ENCODE peak calls at places on chromosomes 7 and 10, in ten cellular contexts. A is SJCRH30; O is heart left ventricle; H is CD8-positive, alpha-beta T cell; C is breast epithelium; M is neuronal stem cell; P is brain microvascular endothelial cell; B is upper lobe of right lung; U is transverse colon; Q is tibial artery. R is an unnamed sample.

GRCh38 chr10:12042409-12042796 is 206 bp downstream of the UPF2 start:
- DNase-seq in A (peak; percentile 27), O (peak; percentile 50), H (peak; percentile 8), C (peak; percentile 56), M (no peak), P (no peak), B (peak; percentile 81), U (peak; percentile 53), Q (no peak), R (no peak)

GRCh38 chr7:150721970-150722373 is 5.6 kb downstream of the GIMAP1 start:
- DNase-seq in A (no peak), O (peak; percentile 65), H (no peak), C (no peak), M (no peak), P (no peak), B (no peak), U (no peak), Q (no peak), R (no peak)

GRCh38 chr7:43590862-43591550 is 8.1 kb downstream of the STK17A start:
- DNase-seq in A (no peak), O (no peak), H (no peak), C (no peak), M (no peak), P (no peak), B (no peak), U (no peak), Q (no peak), R (no peak)

GRCh38 chr7:75762350-75762917 is 9.6 kb downstream of the CCL26 start:
- DNase-seq in A (no peak), O (no peak), H (no peak), C (no peak), M (peak; percentile 33), P (peak; percentile 25), B (no peak), U (no peak), Q (no peak), R (no peak)

GRCh38 chr10:125023862-125024495 is 82.1 kb downstream of the ZRANB1 start:
- DNase-seq in A (peak; percentile 51), O (peak; percentile 59), H (no peak), C (no peak), M (no peak), P (no peak), B (peak; percentile 67), U (peak; percentile 62), Q (peak; percentile 80), R (no peak)

GRCh38 chr7:44700322-44700721 is 48.3 kb upstream of the ZMIZ2 start:
- DNase-seq in A (no peak), O (no peak), H (no peak), C (no peak), M (no peak), P (no peak), B (no peak), U (no peak), Q (peak; percentile 59), R (no peak)

GRCh38 chr7:46205478-46205877 is 284.4 kb upstream of the IGFBP3 start:
- DNase-seq in A (no peak), O (no peak), H (no peak), C (no peak), M (no peak), P (no peak), B (no peak), U (peak; percentile 25), Q (no peak), R (no peak)

GRCh38 chr10:101856626-101857025 is 13.0 kb upstream of the KCNIP2 start:
- DNase-seq in A (no peak), O (no peak), H (no peak), C (no peak), M (no peak), P (peak; percentile 39), B (no peak), U (no peak), Q (no peak), R (no peak)

GRCh38 chr10:114042895-114043531 is 653 bp upstream of the ADRB1 start:
- DNase-seq in A (peak; percentile 52), O (peak; percentile 55), H (no peak), C (no peak), M (no peak), P (peak; percentile 41), B (peak; percentile 82), U (peak; percentile 21), Q (no peak), R (no peak)

GRCh38 chr10:76190871-76191270 is 759.4 kb downstream of the LRMDA start:
- DNase-seq in A (no peak), O (no peak), H (no peak), C (no peak), M (no peak), P (no peak), B (no peak), U (no peak), Q (no peak), R (no peak)

GRCh38 chr7:148625342-148625741 is 34.8 kb downstream of the C7orf33 start:
- DNase-seq in A (peak; percentile 14), O (no peak), H (no peak), C (no peak), M (no peak), P (no peak), B (no peak), U (no peak), Q (no peak), R (no peak)

GRCh38 chr7:47227762-47228177 is 354.1 kb downstream of the TNS3 start:
- DNase-seq in A (peak; percentile 61), O (no peak), H (no peak), C (no peak), M (no peak), P (peak; percentile 78), B (no peak), U (peak; percentile 23), Q (no peak), R (no peak)

GRCh38 chr7:131159961-131160361 is 167.7 kb upstream of the MKLN1 start:
- DNase-seq in A (no peak), O (no peak), H (no peak), C (no peak), M (no peak), P (peak; percentile 55), B (no peak), U (no peak), Q (no peak), R (no peak)

GRCh38 chr7:150449206-150449956 is 1.0 kb upstream of the GIMAP8 start:
- DNase-seq in A (no peak), O (no peak), H (no peak), C (no peak), M (no peak), P (no peak), B (no peak), U (no peak), Q (no peak), R (no peak)

GRCh38 chr7:100544949-100545635 is 6.1 kb downstream of the AGFG2 start:
- DNase-seq in A (no peak), O (no peak), H (no peak), C (no peak), M (no peak), P (no peak), B (no peak), U (no peak), Q (no peak), R (no peak)

GRCh38 chr7:103795112-103795511 is 194.3 kb downstream of the RELN start:
- DNase-seq in A (no peak), O (no peak), H (no peak), C (no peak), M (no peak), P (no peak), B (no peak), U (no peak), Q (no peak), R (no peak)

GRCh38 chr7:116687801-116688201 is 15.8 kb downstream of the MET start:
- DNase-seq in A (no peak), O (no peak), H (no peak), C (no peak), M (peak; percentile 15), P (peak; percentile 75), B (no peak), U (no peak), Q (no peak), R (no peak)
- H3K27ac ChIP-seq in A (no peak overlapping the region), O (no peak overlapping the region), H (no peak overlapping the region), C (no peak overlapping the region), M (no peak overlapping the region), P (peak overlapping the region; percentile 58), B (no peak overlapping the region), U (no peak overlapping the region), Q (no peak overlapping the region), R (no peak overlapping the region)

GRCh38 chr7:159012353-159013069 is 132.2 kb downstream of the VIPR2 start:
- DNase-seq in A (peak; percentile 73), O (peak; percentile 75), H (no peak), C (peak; percentile 70), M (no peak), P (no peak), B (peak; percentile 85), U (peak; percentile 57), Q (peak; percentile 96), R (peak; percentile 26)
- H3K27ac ChIP-seq in A (peak overlapping the region; percentile 99), O (peak overlapping the region; percentile 86), H (no peak overlapping the region), C (peak overlapping the region; percentile 84), M (no peak overlapping the region), P (no peak overlapping the region), B (peak overlapping the region; percentile 42), U (peak overlapping the region; percentile 31), Q (peak overlapping the region; percentile 87), R (peak overlapping the region; percentile 86)

DNA sequence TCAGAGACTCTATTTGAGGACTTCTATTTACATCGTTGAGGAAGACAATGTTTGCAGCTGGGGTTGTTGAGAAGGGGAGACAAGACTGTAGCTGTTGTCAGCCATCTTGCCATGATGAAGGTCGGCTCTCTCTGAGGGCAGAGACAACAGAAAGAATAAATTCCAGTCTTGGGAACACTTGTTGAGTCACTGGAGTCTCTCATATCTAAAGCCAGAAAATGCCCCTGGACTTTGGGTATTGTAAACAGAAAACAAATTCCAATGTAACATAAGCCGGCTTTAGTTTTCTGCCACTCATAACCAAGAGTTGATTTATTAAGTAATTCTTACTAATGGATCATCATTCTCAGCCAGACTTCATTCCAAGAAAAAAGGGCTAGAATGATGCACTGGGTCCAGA is 79.1 kb downstream of the ADAM12 start:
- DNase-seq in A (no peak), O (no peak), H (no peak), C (no peak), M (no peak), P (no peak), B (no peak), U (no peak), Q (no peak), R (no peak)
- H3K27ac ChIP-seq in A (no peak overlapping the region), O (no peak overlapping the region), H (no peak overlapping the region), C (no peak overlapping the region), M (no peak overlapping the region), P (no peak overlapping the region), B (no peak overlapping the region), U (no peak overlapping the region), Q (no peak overlapping the region), R (no peak overlapping the region)

GRCh38 chr7:87330316-87330715 is 15.1 kb upstream of the CROT start:
- DNase-seq in A (peak; percentile 32), O (no peak), H (no peak), C (no peak), M (no peak), P (no peak), B (no peak), U (no peak), Q (no peak), R (no peak)
- H3K27ac ChIP-seq in A (no peak overlapping the region), O (no peak overlapping the region), H (no peak overlapping the region), C (no peak overlapping the region), M (peak overlapping the region; percentile 67), P (no peak overlapping the region), B (no peak overlapping the region), U (no peak overlapping the region), Q (no peak overlapping the region), R (no peak overlapping the region)

DNA sequence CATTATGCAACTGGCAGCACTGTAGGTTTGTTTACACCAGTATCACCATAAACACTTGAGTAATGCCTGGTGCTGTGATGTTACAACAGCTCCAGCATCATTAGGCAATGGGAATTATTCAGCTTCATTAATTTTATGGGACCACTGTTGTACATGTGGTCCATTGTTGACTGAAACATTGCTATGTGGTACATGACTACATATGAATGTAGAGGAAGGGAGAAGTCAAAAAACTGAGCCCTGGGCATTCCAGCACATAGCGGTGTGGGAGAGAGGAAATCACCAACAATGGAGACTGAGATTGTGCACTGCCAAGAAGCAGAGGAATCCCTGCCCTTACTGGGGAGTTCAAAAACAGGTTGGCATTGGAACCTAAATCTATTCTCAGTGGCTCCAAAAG is 89.0 kb downstream of the TRIM24 start:
- DNase-seq in A (no peak), O (no peak), H (no peak), C (no peak), M (no peak), P (no peak), B (no peak), U (no peak), Q (no peak), R (no peak)
- H3K27ac ChIP-seq in A (no peak overlapping the region), O (no peak overlapping the region), H (no peak overlapping the region), C (no peak overlapping the region), M (peak overlapping the region; percentile 2), P (no peak overlapping the region), B (no peak overlapping the region), U (no peak overlapping the region), Q (no peak overlapping the region), R (no peak overlapping the region)

R was measured in caudate nucleus.